ENCODE peak calls at places on chromosomes 2 and 18, in six cellular contexts. N, E, F, Y, M and H are unnamed samples.

GRCh38 chr2:143603035-143603616 is 473.9 kb downstream of the ARHGAP15 start:
- DNase-seq in N (no peak), F (no peak), Y (no peak), E (no peak), M (peak), H (no peak)

GRCh38 chr18:59006461-59007067 is 133.1 kb upstream of the SEC11C start:
- DNase-seq in E (no peak), N (no peak), F (no peak), Y (no peak), M (no peak), H (no peak)

GRCh38 chr2:172296267-172297046 is 130.9 kb upstream of the ITGA6 start:
- DNase-seq in M (no peak), E (no peak), N (no peak), Y (no peak), F (no peak), H (no peak)

GRCh38 chr2:46769809-46770208 is 145.8 kb downstream of the MCFD2 start:
- DNase-seq in N (no peak), Y (no peak), F (no peak), M (no peak), E (no peak), H (no peak)

GRCh38 chr18:51361130-51361860 is 163.8 kb upstream of the MEX3C start:
- DNase-seq in N (peak), E (peak), F (peak), Y (no peak), M (no peak), H (no peak)

GRCh38 chr2:194104687-194105086 is 1552.3 kb upstream of the SLC39A10 start:
- DNase-seq in N (no peak), F (no peak), M (no peak), E (no peak), Y (no peak), H (no peak)

GRCh38 chr2:100222844-100223243 is 80.5 kb upstream of the AFF3 start:
- DNase-seq in M (no peak), Y (no peak), E (no peak), N (no peak), F (no peak), H (no peak)

GRCh38 chr2:44126106-44126797 is 42.4 kb upstream of the PPM1B start:
- DNase-seq in M (no peak), Y (no peak), N (no peak), E (peak), F (no peak), H (peak)

GRCh38 chr18:58407649-58408407 is 221.1 kb downstream of the ALPK2 start:
- DNase-seq in E (peak), N (no peak), F (no peak), Y (no peak), M (no peak), H (no peak)

GRCh38 chr18:13099113-13099512 is 108.0 kb downstream of the CEP192 start:
- DNase-seq in F (no peak), M (no peak), Y (no peak), N (no peak), E (no peak), H (peak)

GRCh38 chr2:57105694-57106093 is 921.9 kb downstream of the CCDC85A start:
- DNase-seq in Y (no peak), M (peak), F (no peak), N (no peak), E (no peak), H (no peak)

GRCh38 chr2:85248741-85249524 is 78.9 kb downstream of the TGOLN2 start:
- DNase-seq in E (peak), N (no peak), F (peak), M (peak), Y (no peak), H (peak)

GRCh38 chr18:31680836-31681568 is 3.4 kb downstream of the B4GALT6 start:
- DNase-seq in E (peak), N (no peak), F (no peak), M (no peak), Y (no peak), H (no peak)

GRCh38 chr2:172693037-172693436 is 42.6 kb upstream of the RAPGEF4 start:
- DNase-seq in N (no peak), F (peak), Y (no peak), E (peak), M (no peak), H (peak)

GRCh38 chr18:31042391-31043181 is at the start of gene DSC3:
- DNase-seq in Y (no peak), N (peak), F (no peak), E (peak), M (peak), H (no peak)

GRCh38 chr18:77248873-77249582 is 620 bp upstream of the GALR1 start:
- DNase-seq in Y (no peak), N (no peak), E (no peak), M (peak), F (no peak), H (no peak)

GRCh38 chr18:44599409-44599808 is 81.3 kb upstream of the SETBP1 start:
- DNase-seq in F (no peak), Y (no peak), N (no peak), M (no peak), E (peak), H (no peak)

GRCh38 chr2:19102696-19103403 is 255.6 kb downstream of the OSR1 start:
- DNase-seq in E (no peak), N (no peak), M (no peak), F (no peak), Y (no peak), H (no peak)

GRCh38 chr2:40218679-40219078 is 233.2 kb downstream of the SLC8A1 start:
- DNase-seq in M (no peak), Y (no peak), N (no peak), E (no peak), F (peak), H (no peak)

GRCh38 chr2:230899287-230899686 is 25.8 kb downstream of the GPR55 start:
- DNase-seq in F (no peak), M (peak), Y (no peak), N (peak), E (no peak), H (no peak)

GRCh38 chr2:119732026-119732425 is 27.7 kb upstream of the PTPN4 start:
- DNase-seq in N (no peak), F (no peak), Y (no peak), M (no peak), E (no peak), H (no peak)

GRCh38 chr2:15919716-15920444 is 20.5 kb upstream of the MYCN start:
- DNase-seq in E (no peak), N (no peak), Y (no peak), M (no peak), F (no peak), H (no peak)

GRCh38 chr2:55618649-55619055 is 1.2 kb upstream of the PPP4R3B start:
- DNase-seq in F (peak), M (peak), E (peak), Y (no peak), N (peak), H (peak)

GRCh38 chr18:55420665-55420964 is 167.4 kb downstream of the TCF4 start:
- DNase-seq in E (no peak), Y (no peak), N (no peak), F (no peak), M (no peak), H (no peak)

GRCh38 chr2:17416891-17417391 is 101.3 kb downstream of the RAD51AP2 start:
- DNase-seq in F (no peak), N (no peak), E (no peak), Y (no peak), M (no peak), H (peak)

GRCh38 chr2:15965564-15966019 is 25.2 kb downstream of the MYCN start:
- DNase-seq in E (no peak), M (peak), F (no peak), N (no peak), Y (no peak), H (no peak)

GRCh38 chr2:215280326-215280725 is 31.5 kb upstream of the ATIC start:
- DNase-seq in M (no peak), N (no peak), E (no peak), Y (no peak), F (no peak), H (peak)

GRCh38 chr18:40878371-40878770 is 1076.7 kb upstream of the PIK3C3 start:
- DNase-seq in E (no peak), Y (no peak), F (no peak), N (peak), M (no peak), H (no peak)

GRCh38 chr2:109376796-109377495 is 236.8 kb downstream of the SEPTIN10 start:
- DNase-seq in N (no peak), M (no peak), E (no peak), F (peak), Y (no peak), H (no peak)

GRCh38 chr2:96342085-96342484 is 6.5 kb downstream of the NCAPH start:
- DNase-seq in Y (no peak), M (no peak), E (peak), N (no peak), F (no peak), H (peak)

GRCh38 chr2:157777425-157777824 is 98.7 kb downstream of the ACVR1 start:
- DNase-seq in N (peak), E (peak), M (peak), F (peak), Y (no peak), H (peak)

GRCh38 chr18:31325051-31325450 is 7.1 kb downstream of the DSG1 start:
- DNase-seq in Y (no peak), F (no peak), M (no peak), E (peak), N (no peak), H (no peak)

GRCh38 chr2:99507964-99508818 is 18.4 kb upstream of the REV1 start:
- DNase-seq in E (peak), M (no peak), Y (no peak), N (no peak), F (no peak), H (no peak)

GRCh38 chr18:25253136-25253535 is 98.8 kb downstream of the ZNF521 start:
- DNase-seq in Y (no peak), E (no peak), N (no peak), M (no peak), F (no peak), H (peak)

GRCh38 chr2:28134262-28134812 is 243.8 kb downstream of the BABAM2 start:
- DNase-seq in Y (no peak), E (peak), M (no peak), F (peak), N (no peak), H (no peak)

GRCh38 chr2:70646429-70646828 is 92.8 kb upstream of the TGFA start:
- DNase-seq in M (no peak), N (no peak), E (no peak), F (no peak), Y (no peak), H (no peak)

GRCh38 chr2:203819434-203820133 is 48.0 kb upstream of the CTLA4 start:
- DNase-seq in N (no peak), F (no peak), E (peak), Y (no peak), M (no peak), H (no peak)

GRCh38 chr18:54392621-54393023 is 34.9 kb downstream of the C18orf54 start:
- DNase-seq in E (peak), F (no peak), M (peak), N (peak), Y (no peak), H (peak)

GRCh38 chr18:52499646-52500045 is 159.6 kb downstream of the DCC start:
- DNase-seq in M (no peak), N (no peak), F (no peak), E (peak), Y (no peak), H (peak)

GRCh38 chr2:99662761-99663341 is 173.0 kb upstream of the REV1 start:
- DNase-seq in F (peak), N (no peak), Y (no peak), M (no peak), E (peak), H (peak)

GRCh38 chr2:239309398-239310245 is 91.2 kb downstream of the HDAC4 start:
- DNase-seq in F (no peak), Y (no peak), N (no peak), M (no peak), E (no peak), H (no peak)
- TF ChIP-seq CTCF in F (no peak), Y (peak), N (no peak), M (no peak), E (no peak), H (no peak)

GRCh38 chr2:160494243-160494642 is 636 bp upstream of the RBMS1 start:
- DNase-seq in E (peak), M (no peak), N (peak), Y (no peak), F (no peak), H (peak)
- H3K4me3 ChIP-seq in E (peak), M (peak), N (peak), Y (peak), F (peak), H (peak)

GRCh38 chr18:35376742-35377695 is at the start of gene ZNF396:
- DNase-seq in N (peak), F (peak), Y (peak), M (peak), E (peak), H (peak)
- TF ChIP-seq CTCF in N (no peak), F (no peak), Y (no peak), M (no peak), E (no peak), H (no peak)

GRCh38 chr2:9596621-9597311 is 34.0 kb downstream of the YWHAQ start:
- DNase-seq in N (no peak), E (no peak), M (no peak), F (no peak), Y (no peak), H (no peak)
- H3K4me3 ChIP-seq in N (no peak), E (no peak), M (no peak), F (no peak), Y (no peak), H (no peak)